ENCODE peak calls at places on chromosomes 11 and 22, in six cellular contexts. One of them, this sample, is unnamed.

GRCh38 chr11:110430267-110431211 is 791 bp downstream of the FDX1 start:
- DNase-seq in astrocyte: peak; percentile 27
- DNase-seq in brain microvascular endothelial cell: no peak
- DNase-seq in foreskin fibroblast: peak; percentile 52
- DNase-seq in lower leg skin: no peak
- DNase-seq in GM12865: peak; percentile 48
- DNase-seq in this sample: peak; percentile 60

GRCh38 chr22:49602481-49602880 is 225.2 kb downstream of the BRD1 start:
- DNase-seq in GM12865: no peak
- DNase-seq in astrocyte: no peak
- DNase-seq in foreskin fibroblast: no peak
- DNase-seq in brain microvascular endothelial cell: no peak
- DNase-seq in lower leg skin: no peak
- DNase-seq in this sample: no peak

GRCh38 chr11:130765369-130765768 is 150.9 kb downstream of the SNX19 start:
- DNase-seq in astrocyte: no peak
- DNase-seq in foreskin fibroblast: peak; percentile 26
- DNase-seq in lower leg skin: no peak
- DNase-seq in brain microvascular endothelial cell: no peak
- DNase-seq in GM12865: no peak
- DNase-seq in this sample: no peak

GRCh38 chr11:6927030-6927617 is 898 bp downstream of the ZNF215 start:
- DNase-seq in brain microvascular endothelial cell: no peak
- DNase-seq in foreskin fibroblast: peak; percentile 5
- DNase-seq in GM12865: peak; percentile 72
- DNase-seq in astrocyte: peak; percentile 18
- DNase-seq in lower leg skin: no peak
- DNase-seq in this sample: no peak

GRCh38 chr11:121459413-121460041 is 6.8 kb upstream of the SORL1-AS1 start:
- DNase-seq in foreskin fibroblast: no peak
- DNase-seq in brain microvascular endothelial cell: no peak
- DNase-seq in astrocyte: no peak
- DNase-seq in GM12865: no peak
- DNase-seq in lower leg skin: no peak
- DNase-seq in this sample: no peak

GRCh38 chr11:10926801-10927200 is 68.9 kb upstream of the ZBED5 start:
- DNase-seq in astrocyte: no peak
- DNase-seq in brain microvascular endothelial cell: peak; percentile 6
- DNase-seq in GM12865: no peak
- DNase-seq in lower leg skin: peak; percentile 4
- DNase-seq in foreskin fibroblast: peak; percentile 51
- DNase-seq in this sample: no peak

GRCh38 chr11:96213500-96213899 is 129.5 kb downstream of the MAML2 start:
- DNase-seq in GM12865: no peak
- DNase-seq in astrocyte: peak; percentile 91
- DNase-seq in lower leg skin: no peak
- DNase-seq in brain microvascular endothelial cell: peak; percentile 88
- DNase-seq in foreskin fibroblast: peak; percentile 76
- DNase-seq in this sample: peak; percentile 80

GRCh38 chr11:112694813-112695212 is 266.4 kb upstream of the NCAM1 start:
- DNase-seq in brain microvascular endothelial cell: no peak
- DNase-seq in astrocyte: no peak
- DNase-seq in foreskin fibroblast: no peak
- DNase-seq in lower leg skin: no peak
- DNase-seq in GM12865: no peak
- DNase-seq in this sample: peak; percentile 10

GRCh38 chr11:103364687-103365086 is 255.5 kb downstream of the DYNC2H1 start:
- DNase-seq in lower leg skin: no peak
- DNase-seq in brain microvascular endothelial cell: no peak
- DNase-seq in foreskin fibroblast: peak; percentile 33
- DNase-seq in astrocyte: peak; percentile 14
- DNase-seq in GM12865: no peak
- DNase-seq in this sample: peak; percentile 40

GRCh38 chr22:18120941-18121340 is 10.3 kb downstream of the TUBA8 start:
- DNase-seq in GM12865: no peak
- DNase-seq in astrocyte: no peak
- DNase-seq in foreskin fibroblast: no peak
- DNase-seq in brain microvascular endothelial cell: no peak
- DNase-seq in lower leg skin: no peak
- DNase-seq in this sample: no peak

DNA sequence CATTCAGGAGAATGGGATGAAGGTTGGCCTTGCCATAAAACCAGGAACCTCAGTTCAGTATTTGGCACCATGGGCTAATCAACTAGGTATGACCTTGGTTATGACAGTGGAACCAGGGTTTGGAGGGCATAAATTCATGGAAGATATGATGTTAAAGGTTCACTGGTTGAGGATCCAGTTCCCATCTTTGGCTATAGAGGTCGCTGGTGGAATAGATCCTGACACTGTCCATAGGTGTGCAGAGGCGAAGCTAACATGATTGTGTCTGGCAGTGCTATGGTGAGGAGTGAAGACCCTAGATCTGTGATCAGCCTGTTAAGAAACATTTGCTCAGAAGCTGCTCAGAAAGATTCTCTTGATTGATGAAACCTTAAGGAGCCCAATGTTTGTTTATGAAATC is 5.7 kb downstream of the NF2 start:
- DNase-seq in foreskin fibroblast: no peak
- DNase-seq in brain microvascular endothelial cell: no peak
- DNase-seq in GM12865: no peak
- DNase-seq in astrocyte: no peak
- DNase-seq in lower leg skin: no peak
- DNase-seq in this sample: peak; percentile 40
- TF ChIP-seq CTCF in foreskin fibroblast: no peak
- TF ChIP-seq CTCF in brain microvascular endothelial cell: peak; percentile 52
- TF ChIP-seq CTCF in GM12865: no peak
- TF ChIP-seq CTCF in astrocyte: peak; percentile 30
- TF ChIP-seq CTCF in lower leg skin: no peak
- TF ChIP-seq CTCF in this sample: peak; percentile 64

GRCh38 chr11:76248210-76248609 is 41.9 kb upstream of the WNT11 start:
- DNase-seq in astrocyte: no peak
- DNase-seq in foreskin fibroblast: no peak
- DNase-seq in brain microvascular endothelial cell: no peak
- DNase-seq in GM12865: peak; percentile 49
- DNase-seq in lower leg skin: no peak
- DNase-seq in this sample: no peak
- TF ChIP-seq CTCF in astrocyte: no peak
- TF ChIP-seq CTCF in foreskin fibroblast: peak; percentile 21
- TF ChIP-seq CTCF in brain microvascular endothelial cell: peak; percentile 55
- TF ChIP-seq CTCF in GM12865: peak; percentile 49
- TF ChIP-seq CTCF in lower leg skin: no peak
- TF ChIP-seq CTCF in this sample: peak; percentile 38

GRCh38 chr22:44091751-44092150 is 67.6 kb downstream of the PARVB start:
- DNase-seq in brain microvascular endothelial cell: no peak
- DNase-seq in lower leg skin: no peak
- DNase-seq in astrocyte: no peak
- DNase-seq in GM12865: no peak
- DNase-seq in foreskin fibroblast: no peak
- DNase-seq in this sample: no peak

GRCh38 chr22:44089717-44090570 is 65.8 kb downstream of the PARVB start:
- DNase-seq in astrocyte: no peak
- DNase-seq in lower leg skin: no peak
- DNase-seq in GM12865: no peak
- DNase-seq in foreskin fibroblast: no peak
- DNase-seq in brain microvascular endothelial cell: no peak
- DNase-seq in this sample: no peak

GRCh38 chr22:44090571-44090905 is 66.4 kb downstream of the PARVB start:
- DNase-seq in GM12865: no peak
- DNase-seq in astrocyte: no peak
- DNase-seq in foreskin fibroblast: no peak
- DNase-seq in lower leg skin: no peak
- DNase-seq in brain microvascular endothelial cell: no peak
- DNase-seq in this sample: no peak

GRCh38 chr22:44092636-44093220 is 68.6 kb downstream of the PARVB start:
- DNase-seq in foreskin fibroblast: no peak
- DNase-seq in brain microvascular endothelial cell: no peak
- DNase-seq in astrocyte: no peak
- DNase-seq in lower leg skin: no peak
- DNase-seq in GM12865: no peak
- DNase-seq in this sample: no peak

DNA sequence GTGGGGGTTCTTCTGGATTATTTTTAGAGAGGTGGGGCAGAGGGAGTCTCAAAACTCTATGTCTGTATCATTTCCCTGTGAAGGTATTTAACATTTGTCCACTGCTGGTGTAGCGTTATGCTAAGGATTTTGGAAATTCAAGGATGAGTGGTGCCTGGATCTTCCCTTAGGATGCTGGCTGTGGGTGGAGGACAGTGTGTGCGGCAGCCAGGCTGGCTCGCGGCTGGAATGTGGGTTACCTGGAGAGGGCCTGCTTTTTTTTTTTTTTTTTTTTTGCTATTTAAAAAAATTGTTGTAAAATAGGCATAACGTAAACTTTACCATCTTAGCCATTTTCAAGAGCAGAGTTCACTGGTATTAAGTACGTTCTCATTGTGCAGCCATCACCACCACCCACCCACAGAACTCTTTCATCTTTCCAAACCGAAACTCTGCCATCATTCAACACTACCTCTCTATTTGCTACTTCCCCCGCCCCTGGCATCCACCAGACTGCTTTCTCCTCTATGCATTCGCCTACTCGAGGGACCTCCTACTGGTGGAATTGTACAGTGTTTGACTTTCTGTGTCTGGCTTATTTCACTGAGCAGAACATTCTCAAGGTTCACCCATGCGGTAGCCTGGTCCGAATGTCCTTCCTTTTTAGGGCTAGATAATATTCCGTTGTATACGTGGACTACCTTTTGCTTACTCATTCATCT is 67.1 kb downstream of the PARVB start:
- DNase-seq in foreskin fibroblast: no peak
- DNase-seq in GM12865: peak; percentile 36
- DNase-seq in astrocyte: no peak
- DNase-seq in brain microvascular endothelial cell: peak; percentile 31
- DNase-seq in lower leg skin: no peak
- DNase-seq in this sample: peak; percentile 56
- TF ChIP-seq CTCF in foreskin fibroblast: peak; percentile 24
- TF ChIP-seq CTCF in GM12865: no peak
- TF ChIP-seq CTCF in astrocyte: peak; percentile 49
- TF ChIP-seq CTCF in brain microvascular endothelial cell: peak; percentile 68
- TF ChIP-seq CTCF in lower leg skin: no peak
- TF ChIP-seq CTCF in this sample: peak; percentile 71

DNA sequence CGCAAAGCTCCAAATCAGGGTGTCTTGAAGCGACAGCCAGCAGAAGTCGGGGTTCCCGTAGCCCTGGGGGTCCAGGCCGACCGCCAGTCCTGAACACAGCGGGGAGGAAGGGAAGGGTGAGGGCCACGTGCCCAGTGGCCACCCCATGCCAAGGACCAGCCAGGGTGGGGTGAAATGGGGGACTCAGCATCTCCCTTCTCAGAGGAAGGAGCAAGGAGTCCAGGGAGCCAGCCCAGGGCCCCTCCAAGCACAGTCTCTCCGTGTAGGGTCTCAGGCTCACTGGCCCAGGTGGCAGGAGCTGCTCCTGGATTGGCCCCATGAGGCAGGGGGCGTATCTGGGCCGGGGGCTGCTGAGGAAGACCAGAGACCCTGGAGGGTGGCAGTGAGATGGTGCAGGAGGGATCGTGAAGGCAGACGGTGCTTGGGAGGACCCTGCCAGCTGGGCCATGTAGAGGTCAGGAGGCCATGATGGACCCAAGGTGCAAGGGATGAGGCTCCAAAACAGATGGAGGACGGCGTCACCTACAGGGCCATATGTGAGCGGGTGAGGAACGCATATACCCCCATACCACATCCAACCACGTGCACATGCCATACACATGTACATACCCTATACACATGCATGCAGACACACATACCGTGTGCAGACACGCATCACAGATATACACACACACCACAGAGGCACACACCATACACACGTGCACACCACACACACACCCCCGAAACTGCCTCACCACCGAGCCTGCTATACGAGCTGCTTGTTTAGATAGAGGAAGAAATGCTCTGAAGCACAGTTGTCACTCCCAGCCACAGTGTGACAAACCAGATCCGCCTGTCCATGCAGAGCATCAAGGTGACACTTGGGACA is 34.4 kb downstream of the TRMU start:
- DNase-seq in astrocyte: no peak
- DNase-seq in foreskin fibroblast: no peak
- DNase-seq in GM12865: no peak
- DNase-seq in lower leg skin: no peak
- DNase-seq in brain microvascular endothelial cell: no peak
- DNase-seq in this sample: no peak
- TF ChIP-seq CTCF in astrocyte: no peak
- TF ChIP-seq CTCF in foreskin fibroblast: no peak
- TF ChIP-seq CTCF in GM12865: no peak
- TF ChIP-seq CTCF in lower leg skin: no peak
- TF ChIP-seq CTCF in brain microvascular endothelial cell: no peak
- TF ChIP-seq CTCF in this sample: no peak

GRCh38 chr11:57974132-57974531 is 49.5 kb upstream of the OR9Q1 start:
- DNase-seq in foreskin fibroblast: no peak
- DNase-seq in lower leg skin: no peak
- DNase-seq in brain microvascular endothelial cell: no peak
- DNase-seq in astrocyte: no peak
- DNase-seq in GM12865: no peak
- DNase-seq in this sample: no peak
- TF ChIP-seq CTCF in foreskin fibroblast: no peak
- TF ChIP-seq CTCF in lower leg skin: no peak
- TF ChIP-seq CTCF in brain microvascular endothelial cell: no peak
- TF ChIP-seq CTCF in astrocyte: no peak
- TF ChIP-seq CTCF in GM12865: no peak
- TF ChIP-seq CTCF in this sample: no peak

This sample was measured in choroid plexus epithelial cell.